ENCODE peak calls at places on chromosome 22, in seven cellular contexts. U is GM12865, C is omental fat pad, S is GM10248, P is breast epithelium, V is HFF-Myc, G is IMR-90. R is an unnamed sample.
A peak's percentile ranks its signal among the peaks of the same experiment; 100 is the strongest.

GRCh38 chr22:30858976-30859713 is 109.4 kb downstream of the MORC2 start:
- DNase-seq in S (peak; percentile 6), C (no peak), P (peak; percentile 49), V (no peak), G (no peak), U (no peak), R (no peak)

GRCh38 chr22:36910461-36910860 is 3.0 kb upstream of the CSF2RB start:
- DNase-seq in U (no peak), C (no peak), G (no peak), V (no peak), S (no peak), P (no peak), R (no peak)

GRCh38 chr22:36332623-36333331 is 55.0 kb downstream of the MYH9 start:
- DNase-seq in V (peak; percentile 81), S (peak; percentile 65), G (peak; percentile 83), P (no peak), C (no peak), U (peak; percentile 87), R (no peak)

GRCh38 chr22:44906999-44907644 is 102.7 kb downstream of the PHF21B start:
- DNase-seq in P (peak; percentile 24), G (no peak), V (no peak), U (no peak), S (no peak), C (no peak), R (no peak)

GRCh38 chr22:30324008-30324730 is 2.6 kb downstream of the TBC1D10A start:
- DNase-seq in U (peak; percentile 23), P (no peak), C (no peak), V (no peak), G (peak; percentile 47), S (no peak), R (no peak)

GRCh38 chr22:31259798-31260473 is 32.4 kb downstream of the PIK3IP1 start:
- DNase-seq in P (no peak), C (no peak), V (no peak), U (no peak), G (no peak), S (no peak), R (no peak)

GRCh38 chr22:42074153-42074750 is at the start of gene PHETA2:
- DNase-seq in G (peak; percentile 25), V (no peak), P (peak; percentile 60), U (peak; percentile 54), S (peak; percentile 42), C (no peak), R (no peak)

GRCh38 chr22:29840498-29840897 is 2.4 kb upstream of the ASCC2 start:
- DNase-seq in S (no peak), P (no peak), U (no peak), C (no peak), V (no peak), G (no peak), R (no peak)

GRCh38 chr22:42269407-42270177 is 861 bp downstream of the TCF20 start:
- DNase-seq in S (peak; percentile 86), G (no peak), U (peak; percentile 83), C (no peak), P (peak; percentile 67), V (no peak), R (no peak)

GRCh38 chr22:40123387-40123786 is 54.3 kb upstream of the TNRC6B start:
- DNase-seq in P (no peak), V (no peak), U (no peak), G (no peak), C (no peak), S (no peak), R (no peak)

GRCh38 chr22:44493206-44493605 is 4.8 kb downstream of the RTL6 start:
- DNase-seq in P (no peak), G (no peak), V (no peak), U (no peak), S (no peak), C (no peak), R (no peak)

DNA sequence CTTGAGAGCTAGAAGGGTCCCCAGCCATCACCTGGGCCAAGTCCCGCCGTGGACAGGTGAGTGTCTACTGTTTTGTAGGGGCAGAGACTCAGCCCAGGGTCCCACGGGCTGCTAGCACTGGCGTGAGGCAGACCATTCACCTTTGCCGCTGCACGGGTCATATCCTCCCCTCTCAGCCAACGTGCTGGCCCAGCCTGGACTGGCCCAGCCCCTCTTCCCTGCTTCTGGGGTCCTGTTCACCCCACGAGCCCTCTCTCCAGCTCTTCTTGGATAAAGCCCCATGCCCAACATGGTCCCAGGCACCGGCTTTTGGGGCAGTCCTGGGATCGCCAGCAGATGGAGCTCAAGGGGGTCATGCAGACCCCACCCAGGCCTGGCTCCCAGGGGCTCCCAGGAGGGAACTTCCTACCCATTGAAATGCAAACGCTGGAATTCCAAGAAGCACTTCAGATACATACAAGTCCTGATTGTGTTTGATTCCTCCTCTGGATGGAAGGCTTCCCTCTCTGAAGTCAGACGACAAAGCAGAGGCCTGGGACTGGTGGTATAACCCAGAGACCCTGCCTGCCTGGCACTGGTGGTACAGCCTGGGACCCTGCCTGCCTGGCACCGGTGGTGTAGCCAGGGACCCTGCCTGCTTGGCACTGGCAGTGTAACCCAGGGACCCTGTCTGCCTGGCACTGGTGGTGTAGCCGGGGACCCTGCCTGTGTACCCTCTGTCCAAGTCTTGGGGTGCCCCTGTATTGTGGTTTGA is 8.9 kb upstream of the SEPTIN5 start:
- DNase-seq in P (peak; percentile 47), V (no peak), G (no peak), U (no peak), C (no peak), S (peak; percentile 7), R (no peak)
- TF ChIP-seq CTCF in P (no peak), V (no peak), G (no peak), U (no peak), C (no peak), S (no peak), R (no peak)

GRCh38 chr22:20174785-20175596 is 24.1 kb upstream of the CCDC188 start:
- DNase-seq in U (peak; percentile 6), G (peak; percentile 9), V (no peak), P (no peak), C (no peak), S (no peak), R (no peak)
- TF ChIP-seq CTCF in U (no peak), G (peak; percentile 39), V (peak; percentile 18), P (no peak), C (no peak), S (no peak), R (peak; percentile 30)

DNA sequence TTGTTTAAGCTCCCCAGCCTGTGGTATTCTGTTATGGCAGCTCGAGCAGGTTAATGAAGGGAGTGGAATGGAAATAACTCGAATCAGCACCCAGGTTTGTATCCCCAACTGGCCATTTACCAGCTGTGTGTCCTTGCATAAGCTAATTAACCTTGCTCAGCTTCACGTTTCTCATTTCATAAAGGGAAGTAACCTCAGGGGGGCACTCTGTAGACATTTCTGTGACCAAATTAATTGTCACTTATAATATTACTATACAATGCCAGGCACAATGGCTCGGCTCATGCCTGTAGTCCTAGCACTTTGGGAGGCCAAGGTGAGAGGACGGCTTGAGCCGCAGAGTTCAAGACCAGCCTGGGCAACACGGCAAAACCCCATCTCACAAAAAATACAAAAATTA is 13.8 kb downstream of the ADA2 start:
- DNase-seq in P (no peak), C (no peak), U (peak; percentile 26), S (no peak), G (no peak), V (no peak), R (no peak)
- TF ChIP-seq CTCF in P (no peak), C (no peak), U (no peak), S (peak; percentile 46), G (no peak), V (no peak), R (peak; percentile 36)

GRCh38 chr22:49979587-49980264 is 19.2 kb downstream of the PIM3 start:
- DNase-seq in S (no peak), V (no peak), G (no peak), P (peak; percentile 37), C (peak; percentile 20), U (peak; percentile 61), R (no peak)

GRCh38 chr22:49977578-49977977 is 17.0 kb downstream of the PIM3 start:
- DNase-seq in S (no peak), P (no peak), U (no peak), V (no peak), C (peak; percentile 18), G (no peak), R (no peak)

GRCh38 chr22:49986325-49986724 is 25.8 kb downstream of the PIM3 start:
- DNase-seq in G (no peak), C (no peak), V (no peak), U (no peak), P (no peak), S (no peak), R (no peak)

DNA sequence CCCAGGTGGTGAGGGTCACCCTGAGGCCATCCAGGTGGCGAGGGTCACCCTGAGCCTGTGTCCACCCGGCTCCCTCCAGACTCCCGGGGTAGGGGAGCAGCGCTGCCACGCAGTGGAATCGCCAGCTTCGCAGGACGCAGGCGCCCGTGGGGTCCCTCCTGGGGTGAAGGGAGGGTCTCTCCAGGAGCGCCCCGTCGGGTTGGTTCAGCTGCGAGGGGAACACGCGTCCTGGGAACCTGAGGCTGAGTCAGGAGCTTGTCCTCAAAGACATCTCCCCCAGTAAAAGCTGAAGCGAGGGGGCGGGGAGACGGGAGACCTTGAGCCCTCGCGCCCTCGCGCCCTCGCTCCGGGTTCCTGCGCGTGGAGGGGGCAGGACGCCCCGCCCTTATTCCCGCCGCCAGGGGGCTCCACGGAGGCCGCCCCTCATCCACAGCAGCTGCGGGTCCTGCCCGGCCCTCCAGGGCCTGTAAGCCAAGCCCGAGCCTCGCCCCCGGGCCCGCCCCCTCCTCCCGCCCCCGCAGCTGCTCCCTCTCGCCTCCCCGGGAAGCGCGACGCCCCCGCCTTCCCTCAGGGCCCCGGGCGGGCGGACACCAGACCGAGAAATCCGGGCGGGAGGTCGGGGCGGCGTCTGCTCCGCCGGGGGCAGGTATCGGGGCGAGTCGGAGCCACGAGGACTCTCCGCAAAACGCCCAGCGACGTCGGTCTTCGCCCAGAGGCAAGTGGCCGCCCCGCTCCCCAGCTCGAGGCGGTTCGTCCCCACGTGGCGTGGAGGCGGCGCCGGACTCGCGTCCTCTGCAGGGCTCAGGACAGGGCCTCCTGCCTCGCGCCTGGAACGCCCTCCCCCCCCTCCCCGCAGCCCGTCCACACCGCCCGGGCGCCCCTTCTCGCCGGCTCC is 22.8 kb downstream of the PIM3 start:
- DNase-seq in G (no peak), V (no peak), S (no peak), C (peak; percentile 23), P (peak; percentile 51), U (no peak), R (no peak)
- TF ChIP-seq CTCF in G (peak; percentile 28), V (peak; percentile 28), S (peak; percentile 35), C (no peak), P (no peak), U (peak; percentile 17), R (peak; percentile 3)

R was measured in D721Med.